ENCODE peak calls at places on chromosomes 4 and X, in six cellular contexts. N is A172; U is activated CD8-positive, alpha-beta T cell treated with anti-CD3 and anti-CD28 coated beads, Interleukin-2, amount 10 ng/mL, durations not matched to agents 7 days and 5 days; J is HFF-Myc; I is lung microvascular endothelial cell; T is kidney glomerular epithelial cell. Q is an unnamed sample.

GRCh38 chr4:81756973-81757372 is 285.3 kb upstream of the RASGEF1B start:
- DNase-seq in N (no peak), U (no peak), J (no peak), I (no peak), T (no peak), Q (no peak)

GRCh38 chr4:5710065-5710961 is 688 bp upstream of the EVC start:
- DNase-seq in N (no peak), U (no peak), J (no peak), I (peak; percentile 12), T (peak; percentile 39), Q (no peak)

GRCh38 chr4:86960557-86960959 is 25.7 kb downstream of the AFF1 start:
- DNase-seq in N (no peak), U (no peak), J (no peak), I (no peak), T (no peak), Q (no peak)

GRCh38 chrX:46257451-46257879 is 287.8 kb downstream of the ZNF674 start:
- DNase-seq in N (peak; percentile 10), U (no peak), J (no peak), I (no peak), T (no peak), Q (no peak)

GRCh38 chr4:88002786-88003185 is 4.6 kb upstream of the PKD2 start:
- DNase-seq in N (no peak), U (no peak), J (no peak), I (no peak), T (no peak), Q (no peak)

GRCh38 chr4:39348371-39349265 is 17.5 kb downstream of the RFC1 start:
- DNase-seq in N (peak; percentile 35), U (no peak), J (no peak), I (no peak), T (no peak), Q (no peak)

GRCh38 chrX:16838202-16839066 is 31.7 kb downstream of the RBBP7 start:
- DNase-seq in N (peak; percentile 88), U (no peak), J (no peak), I (peak; percentile 47), T (peak; percentile 67), Q (no peak)

GRCh38 chr4:128847074-128847724 is 37.7 kb downstream of the JADE1 start:
- DNase-seq in N (peak; percentile 27), U (no peak), J (no peak), I (no peak), T (no peak), Q (no peak)

GRCh38 chr4:128527356-128527755 is 239.7 kb upstream of the PGRMC2 start:
- DNase-seq in N (no peak), U (no peak), J (no peak), I (no peak), T (no peak), Q (no peak)

GRCh38 chrX:114774691-114775090 is 190.8 kb downstream of the HTR2C start:
- DNase-seq in N (peak; percentile 0), U (no peak), J (no peak), I (no peak), T (no peak), Q (no peak)

GRCh38 chrX:10197597-10198210 is 40.9 kb downstream of the CLCN4 start:
- DNase-seq in N (no peak), U (no peak), J (no peak), I (peak; percentile 7), T (no peak), Q (no peak)

GRCh38 chrX:112612558-112612957 is 67.2 kb downstream of the LHFPL1 start:
- DNase-seq in N (no peak), U (no peak), J (no peak), I (no peak), T (no peak), Q (no peak)

GRCh38 chr4:75179510-75179909 is 246.6 kb downstream of the PARM1 start:
- DNase-seq in N (no peak), U (no peak), J (no peak), I (no peak), T (no peak), Q (no peak)

Q was measured in activated CD8-positive, alpha-beta memory T cell treated with anti-CD3 and anti-CD28 coated beads for 24 hours.